ENCODE peak calls at places on chromosomes 3 and 15, in nine cellular contexts. W is PC-3; K is adrenal gland; T is neural progenitor cell; V is RWPE2; N is CD8-positive, alpha-beta T cell; J is brain microvascular endothelial cell; X is esophagus muscularis mucosa; A is endodermal cell. M is an unnamed sample.
A peak's percentile ranks its signal among the peaks of the same experiment; 100 is the strongest.

GRCh38 chr3:66454464-66454859 is 46.4 kb downstream of the LRIG1 start:
- DNase-seq in W (no peak), K (no peak), T (no peak), V (no peak), N (no peak), J (no peak), X (no peak), A (no peak), M (no peak)

GRCh38 chr3:181699171-181699903 is 12.4 kb upstream of the SOX2 start:
- DNase-seq in W (no peak), K (no peak), T (peak; percentile 78), V (no peak), N (no peak), J (no peak), X (no peak), A (peak; percentile 75), M (no peak)

GRCh38 chr3:170330366-170330765 is 27.1 kb upstream of the SKIL start:
- DNase-seq in W (peak; percentile 97), K (no peak), T (no peak), V (no peak), N (no peak), J (peak; percentile 44), X (no peak), A (no peak), M (no peak)

GRCh38 chr3:69444980-69445379 is 59.1 kb upstream of the FRMD4B start:
- DNase-seq in W (peak; percentile 29), K (no peak), T (no peak), V (no peak), N (no peak), J (no peak), X (no peak), A (no peak), M (no peak)

GRCh38 chr15:34264070-34264469 is 39.3 kb downstream of the EMC4 start:
- DNase-seq in W (no peak), K (no peak), T (no peak), V (no peak), N (no peak), J (no peak), X (no peak), A (no peak), M (no peak)

GRCh38 chr3:76044601-76045600 is 259.6 kb upstream of the ZNF717 start:
- DNase-seq in W (peak; percentile 69), K (no peak), T (peak; percentile 54), V (no peak), N (no peak), J (peak; percentile 75), X (no peak), A (peak; percentile 76), M (peak; percentile 21)

GRCh38 chr3:33385423-33385822 is 54.8 kb downstream of the UBP1 start:
- DNase-seq in W (no peak), K (no peak), T (no peak), V (no peak), N (no peak), J (no peak), X (no peak), A (no peak), M (no peak)

GRCh38 chr15:29139072-29139471 is 130.6 kb downstream of the NSMCE3 start:
- DNase-seq in W (no peak), K (no peak), T (no peak), V (peak; percentile 63), N (peak; percentile 25), J (no peak), X (no peak), A (no peak), M (no peak)

GRCh38 chr15:72201346-72202029 is 3.9 kb upstream of the GRAMD2A start:
- DNase-seq in W (no peak), K (no peak), T (no peak), V (no peak), N (no peak), J (no peak), X (no peak), A (peak; percentile 29), M (no peak)

GRCh38 chr3:187836848-187837770 is 91.8 kb upstream of the BCL6 start:
- DNase-seq in W (no peak), K (no peak), T (peak; percentile 35), V (no peak), N (no peak), J (no peak), X (peak; percentile 72), A (no peak), M (no peak)

GRCh38 chr15:68629519-68630204 is 50.9 kb downstream of the CORO2B start:
- DNase-seq in W (no peak), K (no peak), T (no peak), V (no peak), N (no peak), J (no peak), X (no peak), A (no peak), M (no peak)

GRCh38 chr15:95162967-95163531 is 931.7 kb downstream of the MCTP2 start:
- DNase-seq in W (peak; percentile 74), K (no peak), T (no peak), V (no peak), N (no peak), J (peak; percentile 82), X (no peak), A (no peak), M (no peak)

GRCh38 chr3:167450195-167450594 is 23.6 kb downstream of the SERPINI2 start:
- DNase-seq in W (no peak), K (no peak), T (no peak), V (no peak), N (no peak), J (no peak), X (no peak), A (no peak), M (no peak)

GRCh38 chr15:69303337-69304175 is 4.8 kb downstream of the PAQR5 start:
- DNase-seq in W (peak; percentile 17), K (no peak), T (peak; percentile 38), V (peak; percentile 44), N (no peak), J (no peak), X (no peak), A (no peak), M (no peak)

GRCh38 chr15:75731248-75732100 is 18.8 kb upstream of the CSPG4 start:
- DNase-seq in W (no peak), K (peak; percentile 34), T (no peak), V (peak; percentile 74), N (no peak), J (no peak), X (no peak), A (peak; percentile 75), M (no peak)

GRCh38 chr3:172166261-172166660 is 126.9 kb downstream of the FNDC3B start:
- DNase-seq in W (no peak), K (no peak), T (no peak), V (no peak), N (no peak), J (no peak), X (no peak), A (no peak), M (no peak)

GRCh38 chr15:56249080-56249479 is 5.4 kb upstream of the RFX7 start:
- DNase-seq in W (peak; percentile 42), K (no peak), T (peak; percentile 76), V (no peak), N (no peak), J (peak; percentile 60), X (no peak), A (peak; percentile 59), M (no peak)

GRCh38 chr15:43204016-43204901 is 16.6 kb downstream of the EPB42 start:
- DNase-seq in W (peak; percentile 73), K (peak; percentile 58), T (peak; percentile 71), V (no peak), N (peak; percentile 58), J (peak; percentile 68), X (peak; percentile 72), A (peak; percentile 86), M (peak; percentile 54)

GRCh38 chr3:3127432-3128010 is 781 bp downstream of the TRNT1 start:
- DNase-seq in W (peak; percentile 14), K (no peak), T (peak; percentile 16), V (no peak), N (no peak), J (no peak), X (no peak), A (peak; percentile 52), M (no peak)

GRCh38 chr15:45136378-45136764 is 6.6 kb downstream of the DUOX1 start:
- DNase-seq in W (no peak), K (no peak), T (peak; percentile 57), V (peak; percentile 51), N (no peak), J (no peak), X (no peak), A (peak; percentile 81), M (no peak)
- TF ChIP-seq CTCF in W (no peak), K (no peak), T (peak; percentile 50), V (no peak), N (no peak), J (peak; percentile 66), X (no peak), A (peak; percentile 73), M (no peak)

GRCh38 chr3:12961007-12961725 is 112.1 kb downstream of the IQSEC1 start:
- DNase-seq in W (no peak), K (no peak), T (no peak), V (no peak), N (no peak), J (no peak), X (no peak), A (no peak), M (no peak)
- H3K27ac ChIP-seq in W (no peak overlapping the region), K (peak overlapping the region; percentile 68), T (no peak overlapping the region), V (no peak overlapping the region), N (no peak overlapping the region), J (no peak overlapping the region), X (peak overlapping the region; percentile 34), A (no peak overlapping the region), M (no peak overlapping the region)

GRCh38 chr3:195855471-195856409 is 44.0 kb upstream of the MUC4 start:
- DNase-seq in W (peak; percentile 53), K (no peak), T (no peak), V (no peak), N (no peak), J (no peak), X (no peak), A (no peak), M (no peak)
- TF ChIP-seq CTCF in W (peak; percentile 62), K (no peak), T (no peak), V (peak; percentile 65), N (no peak), J (peak; percentile 7), X (no peak), A (peak; percentile 60), M (no peak)

GRCh38 chr15:57538822-57539221 is 52.9 kb upstream of the MYZAP start:
- DNase-seq in W (no peak), K (no peak), T (no peak), V (peak; percentile 57), N (no peak), J (no peak), X (no peak), A (no peak), M (no peak)

GRCh38 chr15:57540736-57541135 is 51.0 kb upstream of the MYZAP start:
- DNase-seq in W (no peak), K (no peak), T (no peak), V (peak; percentile 33), N (no peak), J (no peak), X (no peak), A (no peak), M (no peak)

GRCh38 chr15:57534279-57534678 is 57.4 kb upstream of the MYZAP start:
- DNase-seq in W (no peak), K (no peak), T (no peak), V (no peak), N (no peak), J (no peak), X (no peak), A (peak; percentile 63), M (no peak)

GRCh38 chr15:57537951-57538506 is 53.7 kb upstream of the MYZAP start:
- DNase-seq in W (no peak), K (no peak), T (no peak), V (no peak), N (no peak), J (no peak), X (no peak), A (no peak), M (no peak)

GRCh38 chr15:57537072-57537471 is 54.6 kb upstream of the MYZAP start:
- DNase-seq in W (peak; percentile 32), K (peak; percentile 78), T (peak; percentile 70), V (no peak), N (no peak), J (peak; percentile 69), X (no peak), A (peak; percentile 85), M (peak; percentile 80)
- H3K27ac ChIP-seq in W (no peak overlapping the region), K (peak overlapping the region; percentile 62), T (no peak overlapping the region), V (no peak overlapping the region), N (no peak overlapping the region), J (no peak overlapping the region), X (no peak overlapping the region), A (no peak overlapping the region), M (peak overlapping the region; percentile 3)